ENCODE peak calls at places on chromosomes 3 and 15, in ten cellular contexts. G is stomach, J is adrenal gland, S is body of pancreas, Y is IMR-90, K is uterus, O is ovary, H is upper lobe of left lung, C is esophagus squamous epithelium, T is transverse colon. L is an unnamed sample.

GRCh38 chr3:78911394-78911793 is 856.4 kb downstream of the ROBO1 start:
- DNase-seq in G (no peak), J (no peak), S (no peak), Y (no peak), K (no peak), O (no peak), H (no peak), C (no peak), T (no peak), L (no peak)

GRCh38 chr15:83092309-83092976 is 15.0 kb upstream of the TM6SF1 start:
- DNase-seq in G (peak; percentile 32), J (no peak), S (no peak), Y (peak; percentile 77), K (peak; percentile 34), O (no peak), H (no peak), C (peak; percentile 25), T (peak; percentile 36), L (no peak)

GRCh38 chr3:41364736-41365135 is 165.4 kb downstream of the CTNNB1 start:
- DNase-seq in G (no peak), J (no peak), S (no peak), Y (no peak), K (no peak), O (no peak), H (no peak), C (no peak), T (no peak), L (no peak)

GRCh38 chr3:132629928-132630327 is 29.7 kb downstream of the ACAD11 start:
- DNase-seq in G (no peak), J (no peak), S (no peak), Y (peak; percentile 82), K (no peak), O (no peak), H (no peak), C (no peak), T (no peak), L (no peak)

GRCh38 chr15:88529021-88529630 is 17.4 kb downstream of the DET1 start:
- DNase-seq in G (no peak), J (no peak), S (no peak), Y (peak; percentile 68), K (no peak), O (no peak), H (no peak), C (no peak), T (no peak), L (no peak)

GRCh38 chr3:42025388-42026138 is 63.7 kb upstream of the ULK4 start:
- DNase-seq in G (peak; percentile 79), J (peak; percentile 88), S (peak; percentile 84), Y (peak; percentile 99), K (peak; percentile 97), O (peak; percentile 85), H (no peak), C (peak; percentile 38), T (peak; percentile 85), L (peak; percentile 78)

GRCh38 chr3:43838877-43839276 is 148.1 kb downstream of the ABHD5 start:
- DNase-seq in G (no peak), J (no peak), S (no peak), Y (no peak), K (no peak), O (no peak), H (no peak), C (no peak), T (no peak), L (no peak)

GRCh38 chr3:8869613-8870012 is 93.7 kb downstream of the RAD18 start:
- DNase-seq in G (no peak), J (no peak), S (no peak), Y (peak; percentile 99), K (no peak), O (no peak), H (no peak), C (no peak), T (no peak), L (no peak)

GRCh38 chr15:63349156-63349555 is 32.5 kb downstream of the CA12 start:
- DNase-seq in G (no peak), J (peak; percentile 35), S (peak; percentile 86), Y (no peak), K (no peak), O (no peak), H (no peak), C (no peak), T (no peak), L (no peak)

GRCh38 chr3:72663429-72663828 is 184.8 kb downstream of the SHQ1 start:
- DNase-seq in G (no peak), J (no peak), S (no peak), Y (no peak), K (no peak), O (no peak), H (no peak), C (no peak), T (no peak), L (no peak)

GRCh38 chr3:195100903-195101591 is 169.9 kb downstream of the XXYLT1 start:
- DNase-seq in G (peak; percentile 50), J (no peak), S (peak; percentile 64), Y (peak; percentile 55), K (no peak), O (no peak), H (no peak), C (no peak), T (peak; percentile 29), L (peak; percentile 65)

GRCh38 chr15:91290553-91290952 is 190.5 kb downstream of the SV2B start:
- DNase-seq in G (no peak), J (no peak), S (no peak), Y (no peak), K (no peak), O (no peak), H (no peak), C (no peak), T (no peak), L (no peak)

GRCh38 chr15:91291673-91292072 is 191.6 kb downstream of the SV2B start:
- DNase-seq in G (no peak), J (no peak), S (no peak), Y (peak; percentile 20), K (peak; percentile 20), O (no peak), H (no peak), C (no peak), T (no peak), L (no peak)

GRCh38 chr15:91294795-91295194 is 194.7 kb downstream of the SV2B start:
- DNase-seq in G (no peak), J (no peak), S (no peak), Y (no peak), K (no peak), O (no peak), H (no peak), C (no peak), T (no peak), L (no peak)

GRCh38 chr15:91289324-91289723 is 189.3 kb downstream of the SV2B start:
- DNase-seq in G (no peak), J (no peak), S (no peak), Y (no peak), K (no peak), O (no peak), H (no peak), C (no peak), T (no peak), L (no peak)
- TF ChIP-seq CTCF in G (no peak), J (no peak), S (no peak), Y (no peak), K (no peak), O (no peak), H (no peak), C (no peak), T (no peak), L (no peak)

DNA sequence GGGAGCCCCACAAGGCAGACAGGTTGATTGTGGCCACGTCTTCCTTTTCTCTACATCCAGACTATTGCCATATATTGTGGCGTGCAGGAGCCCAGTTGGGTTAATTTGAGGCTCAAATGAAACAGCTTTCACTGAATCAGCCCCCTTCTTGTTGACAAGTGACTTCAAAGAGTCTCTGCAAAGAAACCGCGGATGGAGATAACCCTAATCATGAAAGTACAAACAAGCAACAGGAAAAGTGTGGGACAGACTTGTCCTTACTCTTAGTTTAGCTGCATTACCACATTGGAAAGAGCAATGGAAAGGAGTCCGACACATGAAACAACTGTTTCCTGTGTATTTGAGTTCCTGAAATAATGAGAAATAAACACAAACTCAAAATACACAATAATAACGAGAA is 3.3 kb downstream of the TMEM40 start:
- DNase-seq in G (no peak), J (no peak), S (no peak), Y (no peak), K (no peak), O (no peak), H (no peak), C (no peak), T (no peak), L (no peak)
- H3K4me1 ChIP-seq in G (peaks cover 6% of the 10 kb centered on the region), J (no peaks in the 10 kb centered on the region), S (no peaks in the 10 kb centered on the region), Y (peaks cover 17% of the 10 kb centered on the region), K (no peaks in the 10 kb centered on the region), O (peaks cover 4% of the 10 kb centered on the region), H (peaks cover 10% of the 10 kb centered on the region), C (peaks cover 100% of the 10 kb centered on the region), T (peaks cover 7% of the 10 kb centered on the region), L (no peaks in the 10 kb centered on the region)

GRCh38 chr3:52018319-52019000 is 22.8 kb upstream of the RPL29 start:
- DNase-seq in G (no peak), J (no peak), S (no peak), Y (no peak), K (no peak), O (no peak), H (no peak), C (no peak), T (no peak), L (no peak)

GRCh38 chr3:52020796-52021195 is 25.1 kb upstream of the RPL29 start:
- DNase-seq in G (no peak), J (no peak), S (no peak), Y (no peak), K (no peak), O (no peak), H (no peak), C (no peak), T (no peak), L (no peak)

GRCh38 chr3:52021869-52022268 is 26.2 kb upstream of the RPL29 start:
- DNase-seq in G (no peak), J (no peak), S (peak; percentile 37), Y (no peak), K (peak; percentile 58), O (no peak), H (no peak), C (no peak), T (no peak), L (no peak)

GRCh38 chr3:52017467-52018065 is 21.9 kb upstream of the RPL29 start:
- DNase-seq in G (no peak), J (no peak), S (no peak), Y (no peak), K (no peak), O (no peak), H (no peak), C (no peak), T (no peak), L (no peak)

GRCh38 chr3:52019352-52020080 is 23.8 kb upstream of the RPL29 start:
- DNase-seq in G (no peak), J (no peak), S (peak; percentile 30), Y (no peak), K (peak; percentile 83), O (no peak), H (no peak), C (no peak), T (no peak), L (no peak)
- TF ChIP-seq POLR2A in G (no peak), J (no peak), S (no peak), Y (no peak), K (no peak), O (no peak), H (no peak), C (no peak), T (no peak), L (no peak)

DNA sequence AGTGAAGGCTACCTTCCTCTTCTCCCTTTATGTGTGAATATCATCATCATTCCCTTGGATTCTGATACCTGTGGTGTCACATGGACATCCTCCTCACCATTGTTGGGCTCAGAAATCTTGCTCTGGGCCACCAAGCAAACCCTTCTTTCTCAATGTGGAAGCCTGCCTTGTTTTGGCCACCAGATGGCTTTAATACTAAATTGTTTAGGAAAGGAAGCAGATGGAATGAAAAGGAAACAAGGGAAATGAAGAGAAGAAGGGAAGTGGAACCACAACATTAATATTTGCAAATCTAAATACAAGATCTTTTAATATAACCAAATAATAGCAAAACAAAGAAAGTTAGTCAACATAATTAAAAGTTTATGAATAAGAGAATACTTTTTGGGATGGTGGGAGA is 14.0 kb downstream of the FAM227B start:
- DNase-seq in G (no peak), J (no peak), S (no peak), Y (peak; percentile 5), K (no peak), O (no peak), H (no peak), C (no peak), T (no peak), L (no peak)
- TF ChIP-seq CTCF in G (no peak), J (no peak), S (no peak), Y (no peak), K (no peak), O (no peak), H (no peak), C (no peak), T (no peak), L (no peak)

L was measured in right lobe of liver.